ENCODE peak calls at places on chromosomes 6 and 20, in five cellular contexts. N is tibial nerve, U is lower lobe of right lung, S is AG04450, Y is IMR-90. L is an unnamed sample. For H3K27me3, the result is how much of the 10 kb centered on the place peaks cover.

GRCh38 chr6:90478278-90478677 is 108.6 kb downstream of the MAP3K7 start:
- DNase-seq in N (no peak), U (no peak), S (no peak), Y (no peak), L (no peak)

GRCh38 chr6:170088349-170088951 is 202.4 kb downstream of the DLL1 start:
- DNase-seq in N (no peak), U (peak), S (no peak), Y (no peak), L (peak)

GRCh38 chr6:67133973-67134372 is 1426.9 kb upstream of the EYS start:
- DNase-seq in N (no peak), U (no peak), S (no peak), Y (no peak), L (no peak)

GRCh38 chr6:9499709-9500108 is 915.2 kb downstream of the TFAP2A start:
- DNase-seq in N (no peak), U (no peak), S (no peak), Y (no peak), L (no peak)

GRCh38 chr20:38725458-38725958 is 1.2 kb downstream of the SLC32A1 start:
- DNase-seq in N (no peak), U (no peak), S (no peak), Y (no peak), L (no peak)

GRCh38 chr6:138188278-138188923 is 26.7 kb downstream of the ARFGEF3 start:
- DNase-seq in N (no peak), U (no peak), S (no peak), Y (no peak), L (no peak)

GRCh38 chr20:6882911-6883310 is 115.4 kb downstream of the BMP2 start:
- DNase-seq in N (no peak), U (no peak), S (no peak), Y (no peak), L (no peak)

GRCh38 chr6:142868917-142869316 is 76.1 kb downstream of the HIVEP2 start:
- DNase-seq in N (no peak), U (no peak), S (no peak), Y (no peak), L (no peak)

GRCh38 chr6:50899306-50899840 is 80.7 kb downstream of the TFAP2B start:
- DNase-seq in N (no peak), U (no peak), S (no peak), Y (peak), L (no peak)

DNA sequence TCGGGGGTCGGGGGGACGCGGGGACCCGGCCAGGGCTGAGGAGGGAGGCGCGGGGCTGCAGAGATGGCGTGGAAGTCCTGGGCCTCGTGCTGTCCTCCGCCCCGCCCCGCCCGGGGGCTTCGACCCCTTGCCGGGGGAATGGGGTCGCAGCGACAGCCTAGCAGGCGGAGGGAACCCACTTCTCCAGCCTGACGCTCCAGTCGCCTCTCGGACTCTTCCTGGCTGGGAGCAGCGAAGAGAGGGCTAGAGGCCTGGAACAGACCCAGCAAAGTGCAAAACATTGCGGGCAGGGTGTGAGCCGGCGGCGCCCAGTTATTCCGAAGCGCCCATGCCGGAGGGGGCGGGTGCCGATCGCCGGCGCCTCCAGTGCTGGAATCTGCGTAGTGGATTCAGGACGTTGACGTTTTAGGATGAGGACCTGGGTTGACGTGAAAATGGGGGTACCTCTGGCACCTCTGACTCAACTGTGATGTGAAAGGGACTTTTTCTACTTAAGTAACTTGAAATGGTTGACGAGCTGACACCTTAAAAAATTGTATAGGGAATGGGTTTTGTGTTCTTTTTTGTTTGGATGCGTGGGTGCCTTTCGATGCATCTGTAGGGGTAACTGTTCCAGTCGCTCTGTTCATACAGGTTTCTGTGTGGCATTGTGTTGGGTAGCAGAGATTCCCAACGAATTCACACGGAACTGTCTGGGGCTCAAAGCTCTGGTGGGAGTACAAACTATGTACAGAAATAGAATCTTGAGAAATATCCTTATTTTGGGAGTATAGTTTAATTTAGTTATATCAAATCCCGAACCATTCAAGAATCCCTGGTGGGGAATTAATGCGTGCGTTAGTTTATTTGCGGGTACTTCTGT is 1.4 kb downstream of the SLC35F1 start:
- DNase-seq in N (no peak), U (no peak), S (no peak), Y (no peak), L (no peak)
- TF ChIP-seq CTCF in N (no peak), U (no peak), S (no peak), Y (no peak), L (no peak)

GRCh38 chr6:163802267-163802666 is 387.7 kb downstream of the QKI start:
- DNase-seq in N (no peak), U (no peak), S (no peak), Y (no peak), L (no peak)

GRCh38 chr6:163793584-163793983 is 379.1 kb downstream of the QKI start:
- DNase-seq in N (no peak), U (no peak), S (no peak), Y (peak), L (no peak)

DNA sequence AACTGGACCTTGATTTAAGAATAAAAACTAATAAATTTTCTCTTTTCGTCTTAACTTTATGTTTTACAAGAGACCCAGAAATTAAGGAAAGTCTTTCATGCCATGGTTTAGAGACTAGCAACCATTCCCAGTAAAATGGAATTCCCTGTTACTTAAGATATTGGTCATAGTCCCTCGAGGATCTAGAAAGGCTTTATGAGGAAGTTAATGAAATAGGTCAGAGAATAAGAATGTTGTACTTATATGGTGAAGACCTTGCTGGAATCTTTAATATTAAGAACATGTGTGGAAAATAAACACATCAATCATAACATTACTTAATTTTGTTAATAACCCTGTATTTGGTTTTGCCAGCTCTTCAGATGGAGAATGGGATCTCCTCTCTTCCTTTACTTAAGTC is 382.8 kb downstream of the QKI start:
- DNase-seq in N (no peak), U (no peak), S (no peak), Y (no peak), L (no peak)
- H3K27me3 ChIP-seq in N (under half), U (under half), S (under half), Y (under half), L (under half)

DNA sequence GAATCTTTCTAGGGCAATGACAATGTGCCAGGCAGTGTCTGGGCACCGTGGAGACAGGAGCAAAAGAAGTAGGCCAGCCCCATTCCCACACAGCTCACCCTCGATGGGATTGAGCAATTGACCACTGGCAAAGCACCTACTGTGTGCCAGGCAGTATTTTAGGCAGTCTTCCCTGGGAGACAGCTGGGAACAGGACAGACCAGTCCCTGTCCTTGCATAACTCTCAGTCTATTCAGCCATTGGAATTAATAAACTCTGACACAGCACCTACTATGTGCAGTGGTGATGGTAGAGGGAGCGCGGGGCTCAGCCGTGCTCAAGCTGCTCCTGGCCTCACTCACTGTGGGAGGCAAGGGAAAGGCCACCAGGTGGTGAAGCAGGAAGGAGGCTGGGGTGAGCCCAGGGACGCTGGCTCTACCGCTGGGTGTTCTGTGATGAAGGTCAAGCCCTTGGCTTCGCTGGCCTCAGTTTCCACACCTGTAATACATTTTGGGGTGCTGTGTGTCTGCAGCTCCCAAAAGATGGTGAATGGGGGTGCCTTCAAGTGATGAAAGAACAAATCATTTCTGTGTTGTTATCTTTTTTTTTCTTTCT is 122.3 kb upstream of the PMEPA1 start:
- DNase-seq in N (no peak), U (no peak), S (no peak), Y (no peak), L (no peak)
- H3K4me3 ChIP-seq in N (no peak), U (no peak), S (no peak), Y (no peak), L (no peak)

DNA sequence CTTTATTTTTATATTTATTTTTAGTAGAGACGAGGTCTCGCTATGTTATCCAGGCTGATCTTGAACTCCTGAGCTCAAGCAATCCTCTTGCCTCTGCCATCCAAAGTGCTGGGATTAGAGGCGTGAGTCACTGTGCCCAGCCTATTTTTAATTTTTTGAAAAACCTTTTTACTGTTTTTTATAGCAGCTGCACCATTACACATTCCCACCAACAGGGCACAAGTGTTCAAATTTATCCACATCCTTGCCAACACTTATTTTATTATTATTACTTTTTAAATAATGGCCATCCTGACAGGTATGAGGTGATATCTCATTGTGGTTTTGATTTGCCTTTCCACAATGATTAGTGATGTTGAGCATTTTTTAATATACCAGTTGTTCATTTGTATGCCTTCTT is 42.5 kb downstream of the PACSIN1 start:
- DNase-seq in N (no peak), U (no peak), S (no peak), Y (no peak), L (no peak)
- TF ChIP-seq CTCF in N (no peak), U (no peak), S (peak), Y (peak), L (no peak)

DNA sequence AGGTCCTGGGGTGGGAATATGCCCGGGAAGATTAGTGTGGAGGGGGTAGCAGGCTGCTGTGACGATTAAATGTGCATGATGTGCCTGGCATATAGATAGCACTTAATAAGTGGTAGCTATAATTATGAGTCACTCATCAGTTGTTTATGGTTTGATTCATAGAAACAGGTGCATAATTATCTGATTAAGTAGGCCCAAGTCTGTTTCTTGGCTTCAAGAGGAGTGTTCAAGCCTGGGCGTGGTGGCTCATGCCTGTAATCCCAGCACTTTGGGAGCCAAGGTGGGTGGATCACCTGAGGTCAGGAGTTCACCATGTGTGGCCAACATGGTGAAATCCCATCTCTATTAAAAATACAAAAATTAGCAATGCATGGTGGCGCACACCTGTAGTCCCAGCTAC is 74.9 kb downstream of the QRSL1 start:
- DNase-seq in N (no peak), U (no peak), S (no peak), Y (no peak), L (no peak)
- H3K27me3 ChIP-seq in N (under half), U (under half), S (under half), Y (under half), L (under half)

DNA sequence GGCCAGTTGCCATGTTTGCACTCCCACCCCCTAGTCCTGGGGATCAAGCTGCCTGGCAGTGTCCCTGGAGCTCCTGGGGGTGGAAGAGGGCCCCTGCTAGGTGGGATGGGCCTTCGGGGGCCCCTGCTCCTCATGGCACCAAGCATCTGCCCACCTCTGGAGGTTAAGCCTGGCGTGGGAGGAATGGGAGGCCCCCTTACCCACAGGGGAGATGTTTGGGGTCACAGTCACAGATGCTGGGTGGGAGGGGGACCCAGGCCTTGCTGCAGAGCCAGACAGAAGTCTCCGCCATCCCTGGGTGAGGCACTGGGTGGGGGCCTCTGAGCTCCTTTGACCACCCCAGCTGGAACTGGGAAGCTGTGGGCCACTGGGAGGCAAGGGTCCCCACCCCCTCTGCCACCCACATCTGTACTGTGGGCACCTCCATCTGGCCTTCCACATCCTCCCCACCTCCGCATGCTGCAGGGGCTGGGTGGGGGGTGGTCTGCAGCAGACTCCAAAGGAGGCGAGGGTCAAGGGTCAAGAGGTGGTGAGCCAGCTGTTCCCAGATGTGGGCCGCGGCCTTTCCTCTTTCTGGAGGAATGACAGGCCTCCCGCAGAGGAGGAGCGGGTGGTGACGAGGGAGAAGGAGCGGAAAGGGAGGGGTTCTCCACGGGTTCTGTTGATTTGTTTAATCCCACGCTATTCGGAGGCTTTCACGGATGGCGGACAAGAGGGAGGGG is 41.5 kb downstream of the YTHDF1 start:
- DNase-seq in N (no peak), U (no peak), S (no peak), Y (no peak), L (no peak)
- H3K4me3 ChIP-seq in N (no peak), U (no peak), S (no peak), Y (no peak), L (no peak)

GRCh38 chr20:50256577-50256976 is 65.9 kb downstream of the CEBPB start:
- DNase-seq in N (no peak), U (peak), S (no peak), Y (peak), L (no peak)
- TF ChIP-seq CTCF in N (no peak), U (no peak), S (no peak), Y (no peak), L (no peak)

DNA sequence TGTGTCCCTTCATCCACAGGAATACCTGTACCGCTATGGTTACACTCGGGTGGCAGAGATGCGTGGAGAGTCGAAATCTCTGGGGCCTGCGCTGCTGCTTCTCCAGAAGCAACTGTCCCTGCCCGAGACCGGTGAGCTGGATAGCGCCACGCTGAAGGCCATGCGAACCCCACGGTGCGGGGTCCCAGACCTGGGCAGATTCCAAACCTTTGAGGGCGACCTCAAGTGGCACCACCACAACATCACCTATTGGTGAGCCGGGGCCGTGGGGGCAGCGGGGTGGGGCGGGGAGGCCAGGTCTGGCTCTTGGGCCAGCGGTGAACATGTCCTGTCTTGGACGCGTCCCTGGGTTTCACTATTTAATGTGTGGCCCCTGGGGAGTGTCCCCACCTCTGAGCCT is 1.1 kb downstream of the MMP9 start:
- DNase-seq in N (no peak), U (no peak), S (no peak), Y (no peak), L (no peak)
- H3K27me3 ChIP-seq in N (half or more), U (half or more), S (half or more), Y (half or more), L (under half)

GRCh38 chr20:20371133-20371532 is 3.2 kb downstream of the INSM1 start:
- DNase-seq in N (no peak), U (no peak), S (no peak), Y (no peak), L (no peak)

GRCh38 chr20:20369353-20370086 is 1.6 kb downstream of the INSM1 start:
- DNase-seq in N (no peak), U (no peak), S (no peak), Y (no peak), L (peak)

GRCh38 chr20:20373046-20373706 is 5.3 kb downstream of the INSM1 start:
- DNase-seq in N (no peak), U (no peak), S (no peak), Y (peak), L (no peak)

GRCh38 chr20:20370087-20370575 is 2.2 kb downstream of the INSM1 start:
- DNase-seq in N (no peak), U (no peak), S (no peak), Y (no peak), L (no peak)

GRCh38 chr20:20371681-20372080 is 3.8 kb downstream of the INSM1 start:
- DNase-seq in N (no peak), U (no peak), S (no peak), Y (no peak), L (no peak)
- H3K4me3 ChIP-seq in N (no peak), U (no peak), S (no peak), Y (no peak), L (no peak)